ENCODE peak calls at places on chromosome 20, in seven cellular contexts. Y is HL-60, T is transverse colon, I is upper lobe of left lung, C is vagina, B is H1, G is sigmoid colon. D is an unnamed sample.

GRCh38 chr20:31967830-31968249 is at the start of gene XKR7:
- DNase-seq in Y (peak), T (no peak), C (no peak), B (no peak), G (no peak), I (no peak), D (no peak)

GRCh38 chr20:33235696-33236095 is at the start of gene BPIFA1:
- DNase-seq in Y (no peak), G (no peak), B (no peak), T (no peak), C (no peak), I (no peak), D (no peak)

GRCh38 chr20:43761396-43762340 is 34.9 kb upstream of the GTSF1L start:
- DNase-seq in T (no peak), B (no peak), I (no peak), Y (no peak), C (no peak), G (no peak), D (no peak)

GRCh38 chr20:2429061-2429460 is 41.5 kb downstream of the SNRPB start:
- DNase-seq in G (no peak), B (no peak), C (no peak), T (no peak), I (no peak), Y (no peak), D (no peak)

GRCh38 chr20:61899971-61900370 is 165.7 kb downstream of the TAF4 start:
- DNase-seq in I (no peak), C (no peak), Y (no peak), G (no peak), B (no peak), T (no peak), D (no peak)

GRCh38 chr20:46375771-46376170 is 30.6 kb downstream of the ELMO2 start:
- DNase-seq in C (no peak), B (no peak), G (no peak), T (no peak), I (no peak), Y (no peak), D (no peak)

GRCh38 chr20:49187330-49188100 is 619 bp downstream of the STAU1 start:
- DNase-seq in C (no peak), B (no peak), Y (peak), T (peak), I (peak), G (peak), D (no peak)

GRCh38 chr20:32354592-32355416 is 3.3 kb upstream of the ASXL1 start:
- DNase-seq in G (no peak), C (no peak), B (no peak), T (no peak), Y (no peak), I (no peak), D (no peak)

DNA sequence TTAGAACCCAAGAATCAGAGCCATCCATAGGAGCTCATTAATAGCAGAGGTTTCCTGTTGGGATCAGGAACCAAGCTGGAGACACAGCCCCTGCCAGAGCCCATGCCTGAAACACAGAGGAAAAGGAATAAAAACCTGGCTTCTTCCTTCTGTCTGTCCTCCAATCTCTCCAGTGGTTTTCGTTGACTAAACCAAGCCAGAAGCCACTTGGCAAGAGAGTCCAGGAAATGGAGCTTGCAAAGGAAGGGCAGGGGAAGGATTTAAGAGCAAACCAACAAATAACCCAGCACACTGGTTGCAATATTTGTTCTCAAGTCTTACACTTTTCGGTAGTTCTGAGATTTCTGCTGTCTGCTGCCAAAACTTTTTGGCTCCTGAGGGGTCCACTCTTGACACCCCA is 137.0 kb upstream of the BMP2 start:
- DNase-seq in Y (no peak), T (no peak), G (no peak), B (no peak), C (no peak), I (no peak), D (no peak)
- TF ChIP-seq POLR2AphosphoS5 in Y (no peak), T (no peak), G (no peak), B (no peak), C (no peak), I (no peak), D (no peak)

DNA sequence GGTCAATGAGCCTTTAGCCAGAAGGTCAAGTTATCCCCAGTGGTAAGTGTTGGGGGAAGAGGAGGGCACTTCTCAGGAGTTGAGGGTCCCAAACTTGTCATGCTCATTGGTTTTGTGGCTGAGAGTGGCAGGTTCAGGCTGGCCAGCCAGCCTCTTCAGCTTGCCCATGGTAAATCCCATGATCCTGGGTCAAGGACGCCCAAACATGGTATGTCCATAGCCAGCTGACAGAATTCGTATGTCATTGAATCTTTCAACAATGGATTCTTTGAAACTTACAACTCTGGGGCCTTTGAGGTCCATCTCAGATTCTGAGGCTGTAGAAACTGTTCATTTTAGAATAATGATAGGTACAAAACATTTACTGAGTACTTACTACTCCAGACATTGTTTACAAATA is 36.1 kb upstream of the RSPO4 start:
- DNase-seq in Y (no peak), C (no peak), I (no peak), T (no peak), G (no peak), B (no peak), D (no peak)
- H3K27ac ChIP-seq in Y (no peak), C (no peak), I (no peak), T (no peak), G (no peak), B (no peak), D (no peak)

GRCh38 chr20:59004763-59005522 is 2.1 kb downstream of the CTSZ start:
- DNase-seq in I (peak), T (peak), G (peak), Y (peak), C (no peak), B (no peak), D (no peak)
- TF ChIP-seq POLR2AphosphoS5 in I (no peak), T (no peak), G (no peak), Y (peak), C (no peak), B (no peak), D (no peak)

GRCh38 chr20:37298190-37298939 is 8.9 kb downstream of the MANBAL start:
- DNase-seq in C (no peak), Y (peak), B (no peak), G (no peak), T (no peak), I (no peak), D (no peak)
- H3K27ac ChIP-seq in C (peak), Y (no peak), B (no peak), G (peak), T (peak), I (no peak), D (peak)

DNA sequence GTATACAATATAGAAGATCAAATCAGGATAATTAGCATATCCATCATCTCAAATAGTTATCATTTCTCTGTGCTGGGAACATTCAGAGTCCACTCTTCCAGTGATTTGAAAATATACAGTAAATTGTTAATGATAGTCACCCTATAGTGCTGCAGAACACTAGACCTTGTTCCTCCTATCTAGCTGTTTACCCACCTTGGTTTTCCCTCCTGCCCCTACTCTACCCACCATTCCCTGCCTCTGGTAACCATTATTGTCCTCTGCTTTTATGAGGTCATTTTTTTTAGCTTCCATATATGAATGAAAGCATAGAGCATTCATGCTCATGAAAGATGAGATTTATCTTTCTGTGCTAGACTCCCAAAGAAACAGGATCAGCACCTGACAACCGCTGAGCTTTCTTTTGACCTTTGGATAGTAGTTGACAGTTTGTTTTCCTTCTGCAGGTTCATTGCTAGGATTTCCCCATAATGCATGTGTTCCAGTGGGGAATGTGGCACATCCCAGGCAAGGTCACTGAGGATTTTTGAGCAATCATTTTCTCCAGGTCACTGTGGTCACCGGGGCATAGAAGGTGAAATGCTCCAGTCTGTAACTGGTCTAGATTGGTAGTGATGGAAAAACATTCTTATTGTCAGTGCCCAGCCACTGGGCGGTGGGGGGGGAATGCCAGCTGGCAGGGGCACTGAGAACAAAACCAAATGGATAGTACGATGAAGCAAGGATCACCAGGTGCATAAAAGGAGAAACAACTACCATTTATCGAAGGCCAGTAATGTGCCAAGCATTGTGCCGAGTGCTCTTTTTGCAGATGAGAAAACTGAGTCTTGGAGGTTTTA is 33.6 kb upstream of the BCAS1 start:
- DNase-seq in I (no peak), C (no peak), B (no peak), Y (no peak), G (no peak), T (peak), D (no peak)
- TF ChIP-seq POLR2AphosphoS5 in I (no peak), C (no peak), B (no peak), Y (no peak), G (no peak), T (no peak), D (no peak)

DNA sequence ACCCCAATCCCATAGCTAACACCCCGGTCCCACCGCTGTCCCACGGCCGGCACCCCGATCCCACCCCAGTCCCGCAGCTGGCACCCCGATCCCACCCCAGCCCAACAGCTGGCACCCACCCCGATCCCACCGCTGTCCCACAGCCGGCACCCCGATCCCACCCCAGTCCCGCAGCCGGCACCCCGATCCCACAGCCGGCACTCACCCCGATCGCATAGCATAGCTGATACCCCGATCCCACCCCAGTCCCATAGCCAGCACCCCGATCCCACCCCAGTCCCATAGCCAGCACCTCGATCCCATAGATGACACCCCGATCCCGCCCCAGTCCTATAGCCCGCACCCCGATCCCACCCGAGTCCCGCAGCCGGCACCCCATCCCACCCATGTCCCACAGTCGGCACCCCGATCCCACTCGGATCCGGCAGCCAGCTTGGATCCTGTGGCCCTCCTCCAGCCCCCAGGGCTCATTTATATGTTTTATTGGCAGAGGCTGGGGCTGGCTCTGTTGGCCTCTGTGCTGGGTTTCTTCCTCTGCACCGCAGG is 872 bp upstream of the GMEB2 start:
- DNase-seq in Y (no peak), I (no peak), G (no peak), B (no peak), C (no peak), T (no peak), D (no peak)
- H3K27ac ChIP-seq in Y (peak), I (peak), G (peak), B (no peak), C (peak), T (peak), D (peak)